ENCODE peak calls at places on chromosomes 11 and 22, in six cellular contexts. J is H7; X is AG04450; K is stimulated activated CD8-positive, alpha-beta memory T cell treated with anti-CD3 and anti-CD28 coated beads, Interleukin-4, amount 100 ng/mL, for 48 hours; O is NB4; E is activated gamma-delta T cell treated with anti-CD3 and anti-CD28 coated beads, Interleukin-2, amount 50 U/mL, for 16 hours. G is an unnamed sample.

GRCh38 chr11:128716661-128717210 is 22.9 kb downstream of the FLI1 start:
- DNase-seq in K (peak; percentile 64), X (no peak), O (no peak), E (no peak), J (no peak), G (no peak)

GRCh38 chr22:37163618-37164534 is 14.2 kb upstream of the IL2RB start:
- DNase-seq in E (no peak), X (no peak), O (peak; percentile 78), K (peak; percentile 87), J (no peak), G (no peak)

GRCh38 chr11:41394562-41395160 is 64.8 kb downstream of the LRRC4C start:
- DNase-seq in O (no peak), E (no peak), K (no peak), X (no peak), J (no peak), G (no peak)

GRCh38 chr22:31022516-31022915 is 53.5 kb downstream of the TUG1 start:
- DNase-seq in E (no peak), K (no peak), O (no peak), X (no peak), J (no peak), G (no peak)

GRCh38 chr11:77967753-77968152 is 26.7 kb downstream of the INTS4 start:
- DNase-seq in X (no peak), O (no peak), J (no peak), K (no peak), E (no peak), G (no peak)

GRCh38 chr11:67022341-67022933 is 497 bp upstream of the SYT12 start:
- DNase-seq in X (peak; percentile 15), K (no peak), O (peak; percentile 20), J (no peak), E (no peak), G (peak; percentile 75)

GRCh38 chr11:87339416-87339815 is 301.7 kb downstream of the TMEM135 start:
- DNase-seq in K (no peak), O (no peak), E (no peak), X (no peak), J (no peak), G (no peak)

GRCh38 chr11:63681208-63682044 is at the start of gene RTN3:
- DNase-seq in J (peak; percentile 99), X (peak; percentile 97), O (peak; percentile 99), K (peak; percentile 98), E (peak; percentile 96), G (peak; percentile 96)

GRCh38 chr11:130206141-130206540 is 46.6 kb downstream of the ST14 start:
- DNase-seq in E (no peak), K (no peak), X (no peak), O (no peak), J (peak; percentile 44), G (no peak)

GRCh38 chr11:94602430-94603372 is 35.5 kb downstream of the PIWIL4 start:
- DNase-seq in J (no peak), E (peak; percentile 14), K (peak; percentile 31), X (peak; percentile 81), O (peak; percentile 87), G (no peak)

GRCh38 chr22:44084044-44084772 is 60.1 kb downstream of the PARVB start:
- DNase-seq in O (no peak), J (no peak), E (no peak), K (no peak), X (no peak), G (no peak)

GRCh38 chr11:73177380-73178091 is 35.4 kb upstream of the FCHSD2 start:
- DNase-seq in X (no peak), O (no peak), K (no peak), J (no peak), E (no peak), G (no peak)

GRCh38 chr22:44080936-44081853 is 57.1 kb downstream of the PARVB start:
- DNase-seq in E (peak; percentile 57), K (peak; percentile 84), J (peak; percentile 95), O (peak; percentile 76), X (peak; percentile 44), G (peak; percentile 29)

GRCh38 chr22:32585737-32586136 is 111.1 kb downstream of the FBXO7 start:
- DNase-seq in O (no peak), K (no peak), X (no peak), E (no peak), J (no peak), G (no peak)

GRCh38 chr11:6992457-6993431 is 27.4 kb downstream of the ZNF214 start:
- DNase-seq in E (no peak), O (no peak), J (no peak), X (peak; percentile 94), K (no peak), G (no peak)

GRCh38 chr11:128691802-128692749 is 1.8 kb upstream of the FLI1 start:
- DNase-seq in E (no peak), X (no peak), O (no peak), K (no peak), J (peak; percentile 81), G (no peak)

GRCh38 chr22:30340911-30341685 is 14.4 kb upstream of the TBC1D10A start:
- DNase-seq in K (no peak), X (no peak), O (no peak), J (peak; percentile 17), E (no peak), G (no peak)

GRCh38 chr22:50293441-50294318 is 13.8 kb downstream of the PLXNB2 start:
- DNase-seq in X (no peak), E (no peak), O (peak; percentile 59), J (peak; percentile 99), K (no peak), G (no peak)

G was measured in HCT116.